ENCODE peak calls at places on chromosomes 1 and 21, in five cellular contexts. E, S, P, V and A are unnamed samples.

GRCh38 chr1:33292726-33293340 is 28.1 kb downstream of the A3GALT2 start:
- DNase-seq in S (no peak), E (no peak), V (peak), P (no peak), A (no peak)

GRCh38 chr1:244049969-244050834 is 881 bp upstream of the ZBTB18 start:
- DNase-seq in E (peak), V (no peak), P (peak), S (no peak), A (no peak)

GRCh38 chr21:41815652-41816582 is 49.1 kb upstream of the RIPK4 start:
- DNase-seq in E (no peak), V (no peak), S (no peak), P (no peak), A (no peak)

GRCh38 chr1:183185941-183186490 is at the start of gene LAMC2:
- DNase-seq in S (peak), E (peak), V (peak), P (peak), A (no peak)

GRCh38 chr1:42322577-42322976 is 12.5 kb downstream of the FOXJ3 start:
- DNase-seq in P (no peak), S (no peak), V (no peak), E (no peak), A (no peak)

GRCh38 chr1:226940029-226940805 is at the start of gene COQ8A:
- DNase-seq in P (peak), E (peak), S (peak), V (peak), A (peak)

GRCh38 chr1:230230273-230230672 is 163.2 kb downstream of the GALNT2 start:
- DNase-seq in S (no peak), P (no peak), V (no peak), E (no peak), A (no peak)

GRCh38 chr1:230857822-230858221 is 10.5 kb downstream of the C1orf198 start:
- DNase-seq in E (no peak), V (no peak), S (no peak), P (no peak), A (no peak)

GRCh38 chr1:221667504-221667903 is 74.4 kb downstream of the DUSP10 start:
- DNase-seq in E (peak), P (no peak), V (no peak), S (no peak), A (peak)

GRCh38 chr1:235289859-235290739 is 37.9 kb downstream of the ARID4B start:
- DNase-seq in S (no peak), P (no peak), E (no peak), V (no peak), A (no peak)

GRCh38 chr1:220943319-220943718 is 64.1 kb downstream of the HLX start:
- DNase-seq in S (no peak), P (no peak), E (no peak), V (no peak), A (no peak)

GRCh38 chr1:184272178-184272866 is 114.5 kb upstream of the C1orf21 start:
- DNase-seq in E (no peak), V (no peak), P (no peak), S (no peak), A (no peak)

GRCh38 chr1:88877382-88877825 is 14.0 kb downstream of the GTF2B start:
- DNase-seq in V (no peak), P (peak), E (peak), S (no peak), A (peak)

GRCh38 chr1:178931843-178932551 is 61.1 kb upstream of the ANGPTL1 start:
- DNase-seq in V (no peak), E (no peak), P (no peak), S (peak), A (no peak)

GRCh38 chr1:1440941-1441888 is 5.7 kb downstream of the VWA1 start:
- DNase-seq in S (no peak), P (peak), E (peak), V (peak), A (peak)

GRCh38 chr1:235831148-235831547 is 35.6 kb downstream of the LYST start:
- DNase-seq in S (no peak), E (peak), P (no peak), V (no peak), A (peak)

GRCh38 chr1:90349510-90349909 is 354.6 kb downstream of the ZNF326 start:
- DNase-seq in V (no peak), S (no peak), P (no peak), E (no peak), A (no peak)

GRCh38 chr1:25799758-25800537 is at the start of gene SELENON:
- DNase-seq in V (peak), S (no peak), P (peak), E (peak), A (peak)

GRCh38 chr1:32684167-32684811 is 18.3 kb downstream of the SYNC start:
- DNase-seq in P (no peak), V (peak), S (no peak), E (no peak), A (no peak)

GRCh38 chr1:47209091-47209490 is 19.3 kb upstream of the PDZK1IP1 start:
- DNase-seq in V (no peak), P (no peak), E (no peak), S (no peak), A (no peak)

GRCh38 chr21:38487906-38488639 is 10.2 kb downstream of the ERG start:
- DNase-seq in P (no peak), V (no peak), E (no peak), S (no peak), A (no peak)

GRCh38 chr1:109570414-109570813 is 22.0 kb downstream of the GNAI3 start:
- DNase-seq in E (no peak), V (no peak), P (no peak), S (no peak), A (no peak)

GRCh38 chr21:26169611-26170470 is 729 bp downstream of the APP start:
- DNase-seq in E (peak), S (peak), V (peak), P (peak), A (peak)

GRCh38 chr1:206451146-206451545 is 19.1 kb upstream of the IKBKE start:
- DNase-seq in E (no peak), S (no peak), V (no peak), P (no peak), A (no peak)

GRCh38 chr1:203170625-203171330 is 4.8 kb downstream of the MYBPH start:
- DNase-seq in V (peak), E (peak), P (no peak), S (no peak), A (no peak)

GRCh38 chr21:28336299-28336698 is 656.4 kb downstream of the LTN1 start:
- DNase-seq in V (no peak), P (peak), S (peak), E (peak), A (peak)

GRCh38 chr1:24020032-24020431 is 39.9 kb upstream of the SRSF10 start:
- DNase-seq in E (no peak), S (peak), P (no peak), V (no peak), A (no peak)

GRCh38 chr1:56215771-56216170 is 363.6 kb downstream of the PLPP3 start:
- DNase-seq in V (no peak), P (no peak), E (no peak), S (no peak), A (no peak)

GRCh38 chr1:219174672-219175564 is 1.2 kb downstream of the LYPLAL1 start:
- DNase-seq in V (no peak), S (peak), P (peak), E (peak), A (peak)

GRCh38 chr21:30382201-30382600 is 10.1 kb upstream of the KRTAP13-2 start:
- DNase-seq in S (no peak), E (no peak), V (no peak), P (no peak), A (no peak)

GRCh38 chr1:155186266-155186954 is 12.8 kb downstream of the TRIM46 start:
- DNase-seq in E (no peak), P (no peak), S (peak), V (no peak), A (no peak)

GRCh38 chr1:147078606-147079399 is 93.5 kb downstream of the PRKAB2 start:
- DNase-seq in E (no peak), S (no peak), P (no peak), V (no peak), A (no peak)

GRCh38 chr1:41659159-41659495 is 174.6 kb upstream of the EDN2 start:
- DNase-seq in S (no peak), V (no peak), P (no peak), E (no peak), A (no peak)

GRCh38 chr1:194658090-194658439 is 1471.7 kb upstream of the B3GALT2 start:
- DNase-seq in P (no peak), S (no peak), E (peak), V (no peak), A (peak)

GRCh38 chr1:221743416-221744208 is 1.7 kb upstream of the DUSP10 start:
- DNase-seq in S (no peak), E (no peak), P (no peak), V (no peak), A (no peak)